ENCODE peak calls at places on chromosome 7, in four cellular contexts. P is CD4-positive, alpha-beta memory T cell; O is ovary; M is WERI-Rb-1. N is an unnamed sample.

GRCh38 chr7:116633131-116633988 is 38.6 kb upstream of the MET start:
- DNase-seq in O (peak; percentile 21), P (no peak), M (no peak), N (no peak)

GRCh38 chr7:94623820-94624219 is 32.1 kb downstream of the SGCE start:
- DNase-seq in P (no peak), M (no peak), O (no peak), N (no peak)

GRCh38 chr7:107944776-107945175 is 53.8 kb downstream of the DLD start:
- DNase-seq in M (no peak), O (no peak), P (no peak), N (no peak)

GRCh38 chr7:100191775-100192174 is 14.1 kb downstream of the STAG3 start:
- DNase-seq in M (no peak), O (no peak), P (no peak), N (no peak)

GRCh38 chr7:121153995-121154394 is 165.5 kb downstream of the CPED1 start:
- DNase-seq in P (no peak), M (no peak), O (no peak), N (no peak)

GRCh38 chr7:66167773-66168367 is 37.3 kb upstream of the TPST1 start:
- DNase-seq in O (no peak), P (no peak), M (no peak), N (no peak)

GRCh38 chr7:107854989-107855388 is 36.0 kb upstream of the DLD start:
- DNase-seq in M (no peak), O (no peak), P (no peak), N (no peak)

GRCh38 chr7:17054206-17054605 is 172.4 kb upstream of the AGR3 start:
- DNase-seq in P (no peak), O (no peak), M (no peak), N (no peak)

GRCh38 chr7:136877509-136877908 is 9.1 kb downstream of the CHRM2 start:
- DNase-seq in O (no peak), M (no peak), P (no peak), N (no peak)

GRCh38 chr7:110442386-110442837 is 648.5 kb upstream of the LRRN3 start:
- DNase-seq in P (no peak), M (peak; percentile 80), O (no peak), N (no peak)

GRCh38 chr7:91230503-91230902 is 33.7 kb upstream of the FZD1 start:
- DNase-seq in M (no peak), O (no peak), P (no peak), N (no peak)

GRCh38 chr7:91226411-91226810 is 37.8 kb upstream of the FZD1 start:
- DNase-seq in O (no peak), P (no peak), M (no peak), N (no peak)

GRCh38 chr7:91228327-91228726 is 35.9 kb upstream of the FZD1 start:
- DNase-seq in P (no peak), O (no peak), M (no peak), N (no peak)

GRCh38 chr7:91230100-91230499 is 34.1 kb upstream of the FZD1 start:
- DNase-seq in O (no peak), P (no peak), M (no peak), N (no peak)

DNA sequence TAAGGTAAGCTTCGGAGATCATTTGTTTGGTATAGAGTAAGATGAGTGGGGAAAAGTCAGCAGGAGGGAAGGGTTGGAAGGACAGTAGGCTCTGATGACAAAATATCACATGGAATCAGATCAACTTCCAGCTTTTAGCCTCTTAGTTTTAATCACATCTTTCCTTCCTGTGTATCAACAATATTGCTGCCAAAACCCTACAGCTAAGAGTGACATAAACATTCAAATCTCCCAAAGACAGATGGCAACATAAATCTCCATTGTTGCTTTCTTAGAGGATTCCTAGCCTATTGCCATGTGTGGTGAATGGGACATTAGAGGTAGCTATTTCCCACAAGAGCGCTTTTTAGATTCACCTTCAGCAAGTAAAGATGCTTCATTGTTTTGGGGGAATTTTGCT is 35.3 kb upstream of the FZD1 start:
- DNase-seq in O (no peak), P (no peak), M (no peak), N (no peak)
- H3K27ac ChIP-seq in O (no peak overlapping the region), P (no peak overlapping the region), M (no peak overlapping the region), N (no peak overlapping the region)

DNA sequence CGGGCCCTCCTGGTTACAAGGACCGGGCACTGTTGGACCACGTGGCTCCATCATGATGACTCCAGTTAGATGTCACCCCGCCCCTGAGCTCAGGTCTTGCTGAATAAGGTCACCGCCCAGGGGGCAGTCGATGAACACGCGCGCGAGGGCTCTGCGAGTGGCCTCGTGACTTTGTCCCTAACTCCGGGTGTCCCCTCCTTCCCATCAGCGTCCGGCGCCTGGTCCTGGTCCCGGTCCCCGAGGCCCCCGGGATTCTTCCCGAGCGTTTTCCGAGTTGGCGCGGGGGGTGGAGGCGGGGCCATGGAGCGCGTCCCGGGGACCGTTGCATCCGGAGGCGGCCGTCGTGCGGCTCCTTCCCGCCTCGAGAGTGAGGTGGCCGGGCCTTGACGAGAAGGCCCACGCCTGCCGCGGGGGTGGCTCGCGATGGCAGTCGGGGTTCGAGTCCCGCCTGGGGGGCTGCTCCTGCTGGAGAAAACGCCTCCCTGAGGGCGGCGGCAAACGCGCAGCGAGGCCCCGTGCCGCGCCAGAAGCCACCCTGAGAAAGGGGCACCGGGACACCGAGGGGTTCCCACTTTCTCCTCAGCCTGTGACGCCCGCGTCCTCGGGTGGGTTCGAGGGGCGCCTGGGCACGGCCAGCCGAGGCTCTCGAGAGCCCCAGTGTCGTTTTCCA is 569 bp upstream of the NPTX2 start:
- DNase-seq in P (no peak), O (no peak), M (no peak), N (no peak)
- H3K27me3 ChIP-seq in P (peaks cover 7% of the 10 kb centered on the region), O (no peaks in the 10 kb centered on the region), M (no peaks in the 10 kb centered on the region), N (peaks cover 5% of the 10 kb centered on the region)

GRCh38 chr7:27068316-27068715 is 27.5 kb downstream of the HOXA1 start:
- DNase-seq in P (no peak), M (no peak), O (no peak), N (no peak)

GRCh38 chr7:27062946-27063345 is 32.9 kb downstream of the HOXA1 start:
- DNase-seq in P (no peak), M (no peak), O (no peak), N (no peak)

GRCh38 chr7:27066148-27066547 is 29.7 kb downstream of the HOXA1 start:
- DNase-seq in P (no peak), M (no peak), O (no peak), N (no peak)

GRCh38 chr7:27064681-27065080 is 31.1 kb downstream of the HOXA1 start:
- DNase-seq in O (no peak), P (no peak), M (no peak), N (no peak)

DNA sequence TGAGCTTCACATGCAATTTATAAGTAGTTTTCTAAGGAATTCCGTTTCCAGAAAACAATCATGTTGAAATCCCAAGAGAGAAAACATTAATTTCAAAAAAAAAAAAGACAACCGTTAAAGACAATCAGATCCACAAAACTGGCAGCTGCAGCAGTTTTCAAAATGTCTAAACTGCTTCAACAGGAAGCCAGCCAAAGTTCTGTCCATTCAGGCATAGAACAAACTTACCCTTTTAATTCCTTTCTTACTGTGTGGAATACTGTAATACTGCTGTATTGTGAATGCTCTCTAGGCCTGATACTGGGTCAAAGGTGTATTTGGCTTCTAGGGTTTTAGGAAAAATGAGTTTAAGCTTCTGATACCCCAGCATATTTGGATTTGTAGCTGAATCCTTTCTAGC is 31.6 kb downstream of the HOXA1 start:
- DNase-seq in O (no peak), P (no peak), M (no peak), N (no peak)
- H3K27ac ChIP-seq in O (no peak overlapping the region), P (no peak overlapping the region), M (no peak overlapping the region), N (no peak overlapping the region)

GRCh38 chr7:1227071-1227804 is 5.4 kb upstream of the UNCX start:
- DNase-seq in P (no peak), M (no peak), O (no peak), N (no peak)

GRCh38 chr7:1223196-1224092 is 9.2 kb upstream of the UNCX start:
- DNase-seq in P (no peak), O (no peak), M (peak; percentile 31), N (no peak)

GRCh38 chr7:1224093-1224702 is 8.5 kb upstream of the UNCX start:
- DNase-seq in P (no peak), O (no peak), M (no peak), N (no peak)

GRCh38 chr7:1226155-1226901 is 6.3 kb upstream of the UNCX start:
- DNase-seq in O (no peak), M (peak; percentile 82), P (no peak), N (no peak)

DNA sequence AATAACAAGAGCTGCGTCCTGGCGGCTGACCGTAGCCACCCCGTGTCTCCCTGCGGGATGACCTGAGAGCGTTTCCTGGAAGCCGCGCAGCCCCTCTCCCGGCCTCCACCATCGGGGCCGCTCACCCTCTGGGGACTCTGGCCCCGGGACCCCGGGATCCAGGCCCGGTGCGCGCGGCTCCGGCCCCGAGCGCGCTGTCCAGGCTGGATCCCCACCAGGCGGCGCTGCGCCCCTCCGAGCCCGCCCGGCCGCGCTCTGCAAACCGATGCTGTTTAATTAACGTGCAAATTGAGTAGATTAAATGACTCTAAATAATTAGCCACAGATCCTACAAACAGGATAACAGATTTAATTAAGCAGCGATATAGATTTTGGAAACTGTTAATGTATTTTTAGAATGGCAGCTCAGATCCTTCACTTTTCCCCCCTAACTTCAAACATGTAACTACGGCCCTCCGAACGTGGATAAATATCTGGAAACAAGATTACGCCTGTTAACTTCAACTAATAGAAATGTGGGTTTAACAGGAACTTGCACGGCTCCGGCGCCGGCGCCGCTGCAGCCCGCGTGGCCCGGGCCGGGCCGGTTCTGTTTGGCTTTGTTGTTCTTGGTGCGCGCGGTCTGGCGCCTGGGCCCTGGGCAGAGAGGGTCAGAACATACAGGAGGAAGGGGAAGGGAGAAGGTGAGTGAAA is 7.1 kb upstream of the UNCX start:
- DNase-seq in P (peak; percentile 39), O (no peak), M (no peak), N (peak; percentile 45)
- H3K27me3 ChIP-seq in P (peaks cover 56% of the 10 kb centered on the region), O (peaks cover 12% of the 10 kb centered on the region), M (peaks cover 50% of the 10 kb centered on the region), N (peaks cover 23% of the 10 kb centered on the region)

GRCh38 chr7:133822001-133822641 is 305.0 kb upstream of the LRGUK start:
- DNase-seq in P (no peak), M (no peak), O (no peak), N (no peak)
- H3K27ac ChIP-seq in P (no peak overlapping the region), M (no peak overlapping the region), O (no peak overlapping the region), N (no peak overlapping the region)